ENCODE peak calls at places on chromosomes 4 and X, in ten cellular contexts. One of them, this sample, is unnamed.

GRCh38 chr4:176800891-176801534 is 8.3 kb upstream of the VEGFC start:
- DNase-seq in NCI-H1048: no peak
- DNase-seq in EL: no peak
- DNase-seq in astrocyte of the cerebellum: no peak
- DNase-seq in memory B cell: no peak
- DNase-seq in brain microvascular endothelial cell: no peak
- DNase-seq in COR-L47: no peak
- DNase-seq in GM20000: no peak
- DNase-seq in stimulated activated CD8-positive, alpha-beta memory T cell treated with anti-CD3 and anti-CD28 coated beads, Interleukin-4, amount 100 ng/mL, for 48 hours: no peak
- DNase-seq in breast epithelium: no peak
- DNase-seq in this sample: no peak

GRCh38 chrX:25052798-25053534 is 37.2 kb upstream of the ARX start:
- DNase-seq in COR-L47: no peak
- DNase-seq in NCI-H1048: no peak
- DNase-seq in EL: no peak
- DNase-seq in breast epithelium: no peak
- DNase-seq in brain microvascular endothelial cell: no peak
- DNase-seq in memory B cell: no peak
- DNase-seq in stimulated activated CD8-positive, alpha-beta memory T cell treated with anti-CD3 and anti-CD28 coated beads, Interleukin-4, amount 100 ng/mL, for 48 hours: no peak
- DNase-seq in astrocyte of the cerebellum: no peak
- DNase-seq in GM20000: no peak
- DNase-seq in this sample: no peak

GRCh38 chr4:51843309-51844156 is 580 bp downstream of the DCUN1D4 start:
- DNase-seq in astrocyte of the cerebellum: no peak
- DNase-seq in COR-L47: peak
- DNase-seq in GM20000: peak
- DNase-seq in memory B cell: peak
- DNase-seq in stimulated activated CD8-positive, alpha-beta memory T cell treated with anti-CD3 and anti-CD28 coated beads, Interleukin-4, amount 100 ng/mL, for 48 hours: peak
- DNase-seq in breast epithelium: peak
- DNase-seq in NCI-H1048: no peak
- DNase-seq in brain microvascular endothelial cell: peak
- DNase-seq in EL: peak
- DNase-seq in this sample: peak

GRCh38 chr4:153634737-153635353 is 49.2 kb upstream of the TLR2 start:
- DNase-seq in EL: peak
- DNase-seq in NCI-H1048: no peak
- DNase-seq in memory B cell: no peak
- DNase-seq in breast epithelium: no peak
- DNase-seq in brain microvascular endothelial cell: no peak
- DNase-seq in GM20000: no peak
- DNase-seq in COR-L47: peak
- DNase-seq in stimulated activated CD8-positive, alpha-beta memory T cell treated with anti-CD3 and anti-CD28 coated beads, Interleukin-4, amount 100 ng/mL, for 48 hours: no peak
- DNase-seq in astrocyte of the cerebellum: no peak
- DNase-seq in this sample: no peak

GRCh38 chrX:46408553-46409407 is 136.4 kb downstream of the ZNF674 start:
- DNase-seq in astrocyte of the cerebellum: peak
- DNase-seq in COR-L47: peak
- DNase-seq in NCI-H1048: no peak
- DNase-seq in stimulated activated CD8-positive, alpha-beta memory T cell treated with anti-CD3 and anti-CD28 coated beads, Interleukin-4, amount 100 ng/mL, for 48 hours: peak
- DNase-seq in breast epithelium: peak
- DNase-seq in GM20000: peak
- DNase-seq in memory B cell: peak
- DNase-seq in brain microvascular endothelial cell: peak
- DNase-seq in EL: peak
- DNase-seq in this sample: peak

GRCh38 chr4:158327525-158327924 is 117.2 kb downstream of the TMEM144 start:
- DNase-seq in COR-L47: no peak
- DNase-seq in brain microvascular endothelial cell: no peak
- DNase-seq in NCI-H1048: peak
- DNase-seq in memory B cell: no peak
- DNase-seq in astrocyte of the cerebellum: no peak
- DNase-seq in GM20000: no peak
- DNase-seq in stimulated activated CD8-positive, alpha-beta memory T cell treated with anti-CD3 and anti-CD28 coated beads, Interleukin-4, amount 100 ng/mL, for 48 hours: no peak
- DNase-seq in breast epithelium: no peak
- DNase-seq in EL: no peak
- DNase-seq in this sample: no peak

GRCh38 chr4:88690355-88690754 is 7.3 kb downstream of the NAP1L5 start:
- DNase-seq in GM20000: no peak
- DNase-seq in NCI-H1048: no peak
- DNase-seq in breast epithelium: no peak
- DNase-seq in memory B cell: no peak
- DNase-seq in COR-L47: no peak
- DNase-seq in astrocyte of the cerebellum: no peak
- DNase-seq in EL: peak
- DNase-seq in stimulated activated CD8-positive, alpha-beta memory T cell treated with anti-CD3 and anti-CD28 coated beads, Interleukin-4, amount 100 ng/mL, for 48 hours: no peak
- DNase-seq in brain microvascular endothelial cell: peak
- DNase-seq in this sample: no peak

GRCh38 chrX:39855748-39856129 is 242.0 kb downstream of the BCOR start:
- DNase-seq in breast epithelium: no peak
- DNase-seq in NCI-H1048: no peak
- DNase-seq in COR-L47: no peak
- DNase-seq in EL: peak
- DNase-seq in GM20000: peak
- DNase-seq in brain microvascular endothelial cell: peak
- DNase-seq in stimulated activated CD8-positive, alpha-beta memory T cell treated with anti-CD3 and anti-CD28 coated beads, Interleukin-4, amount 100 ng/mL, for 48 hours: peak
- DNase-seq in memory B cell: peak
- DNase-seq in astrocyte of the cerebellum: no peak
- DNase-seq in this sample: peak

GRCh38 chr4:24547979-24548378 is 36.4 kb downstream of the DHX15 start:
- DNase-seq in memory B cell: no peak
- DNase-seq in EL: peak
- DNase-seq in breast epithelium: no peak
- DNase-seq in NCI-H1048: no peak
- DNase-seq in astrocyte of the cerebellum: no peak
- DNase-seq in stimulated activated CD8-positive, alpha-beta memory T cell treated with anti-CD3 and anti-CD28 coated beads, Interleukin-4, amount 100 ng/mL, for 48 hours: no peak
- DNase-seq in brain microvascular endothelial cell: no peak
- DNase-seq in GM20000: no peak
- DNase-seq in COR-L47: no peak
- DNase-seq in this sample: no peak

GRCh38 chrX:105820247-105820646 is 2.1 kb upstream of the NRK start:
- DNase-seq in GM20000: no peak
- DNase-seq in stimulated activated CD8-positive, alpha-beta memory T cell treated with anti-CD3 and anti-CD28 coated beads, Interleukin-4, amount 100 ng/mL, for 48 hours: no peak
- DNase-seq in memory B cell: no peak
- DNase-seq in brain microvascular endothelial cell: no peak
- DNase-seq in COR-L47: no peak
- DNase-seq in astrocyte of the cerebellum: no peak
- DNase-seq in EL: no peak
- DNase-seq in NCI-H1048: no peak
- DNase-seq in breast epithelium: no peak
- DNase-seq in this sample: no peak

GRCh38 chrX:9867214-9867613 is 81.0 kb downstream of the SHROOM2 start:
- DNase-seq in stimulated activated CD8-positive, alpha-beta memory T cell treated with anti-CD3 and anti-CD28 coated beads, Interleukin-4, amount 100 ng/mL, for 48 hours: no peak
- DNase-seq in memory B cell: no peak
- DNase-seq in breast epithelium: no peak
- DNase-seq in EL: no peak
- DNase-seq in COR-L47: no peak
- DNase-seq in astrocyte of the cerebellum: no peak
- DNase-seq in GM20000: no peak
- DNase-seq in brain microvascular endothelial cell: no peak
- DNase-seq in NCI-H1048: no peak
- DNase-seq in this sample: no peak

GRCh38 chrX:47518105-47518504 is 35.1 kb upstream of the ZNF41 start:
- DNase-seq in stimulated activated CD8-positive, alpha-beta memory T cell treated with anti-CD3 and anti-CD28 coated beads, Interleukin-4, amount 100 ng/mL, for 48 hours: no peak
- DNase-seq in GM20000: no peak
- DNase-seq in memory B cell: no peak
- DNase-seq in brain microvascular endothelial cell: no peak
- DNase-seq in EL: no peak
- DNase-seq in NCI-H1048: no peak
- DNase-seq in breast epithelium: no peak
- DNase-seq in astrocyte of the cerebellum: no peak
- DNase-seq in COR-L47: no peak
- DNase-seq in this sample: no peak

GRCh38 chr4:147773261-147774184 is 41.6 kb downstream of the ARHGAP10 start:
- DNase-seq in COR-L47: no peak
- DNase-seq in EL: peak
- DNase-seq in brain microvascular endothelial cell: peak
- DNase-seq in GM20000: no peak
- DNase-seq in breast epithelium: no peak
- DNase-seq in stimulated activated CD8-positive, alpha-beta memory T cell treated with anti-CD3 and anti-CD28 coated beads, Interleukin-4, amount 100 ng/mL, for 48 hours: no peak
- DNase-seq in memory B cell: no peak
- DNase-seq in NCI-H1048: no peak
- DNase-seq in astrocyte of the cerebellum: no peak
- DNase-seq in this sample: no peak

GRCh38 chr4:123327846-123328447 is 68.6 kb upstream of the SPRY1 start:
- DNase-seq in breast epithelium: no peak
- DNase-seq in COR-L47: no peak
- DNase-seq in brain microvascular endothelial cell: no peak
- DNase-seq in stimulated activated CD8-positive, alpha-beta memory T cell treated with anti-CD3 and anti-CD28 coated beads, Interleukin-4, amount 100 ng/mL, for 48 hours: no peak
- DNase-seq in memory B cell: no peak
- DNase-seq in EL: no peak
- DNase-seq in GM20000: no peak
- DNase-seq in astrocyte of the cerebellum: peak
- DNase-seq in NCI-H1048: no peak
- DNase-seq in this sample: no peak

GRCh38 chrX:97074400-97074799 is 190.7 kb downstream of the RPA4 start:
- DNase-seq in breast epithelium: no peak
- DNase-seq in EL: peak
- DNase-seq in stimulated activated CD8-positive, alpha-beta memory T cell treated with anti-CD3 and anti-CD28 coated beads, Interleukin-4, amount 100 ng/mL, for 48 hours: no peak
- DNase-seq in memory B cell: no peak
- DNase-seq in COR-L47: no peak
- DNase-seq in NCI-H1048: no peak
- DNase-seq in brain microvascular endothelial cell: no peak
- DNase-seq in GM20000: no peak
- DNase-seq in astrocyte of the cerebellum: peak
- DNase-seq in this sample: no peak

GRCh38 chrX:47093248-47093647 is 15.0 kb downstream of the RGN start:
- DNase-seq in brain microvascular endothelial cell: peak
- DNase-seq in NCI-H1048: no peak
- DNase-seq in memory B cell: no peak
- DNase-seq in EL: peak
- DNase-seq in stimulated activated CD8-positive, alpha-beta memory T cell treated with anti-CD3 and anti-CD28 coated beads, Interleukin-4, amount 100 ng/mL, for 48 hours: no peak
- DNase-seq in breast epithelium: no peak
- DNase-seq in COR-L47: no peak
- DNase-seq in astrocyte of the cerebellum: peak
- DNase-seq in GM20000: peak
- DNase-seq in this sample: peak

GRCh38 chr4:178752954-178753525 is 1310.8 kb upstream of the AGA start:
- DNase-seq in NCI-H1048: no peak
- DNase-seq in EL: no peak
- DNase-seq in memory B cell: no peak
- DNase-seq in breast epithelium: no peak
- DNase-seq in stimulated activated CD8-positive, alpha-beta memory T cell treated with anti-CD3 and anti-CD28 coated beads, Interleukin-4, amount 100 ng/mL, for 48 hours: no peak
- DNase-seq in astrocyte of the cerebellum: no peak
- DNase-seq in GM20000: no peak
- DNase-seq in COR-L47: no peak
- DNase-seq in brain microvascular endothelial cell: no peak
- DNase-seq in this sample: no peak

GRCh38 chr4:75831856-75832405 is 70.3 kb downstream of the PPEF2 start:
- DNase-seq in EL: no peak
- DNase-seq in GM20000: no peak
- DNase-seq in COR-L47: no peak
- DNase-seq in breast epithelium: no peak
- DNase-seq in memory B cell: no peak
- DNase-seq in brain microvascular endothelial cell: no peak
- DNase-seq in NCI-H1048: no peak
- DNase-seq in stimulated activated CD8-positive, alpha-beta memory T cell treated with anti-CD3 and anti-CD28 coated beads, Interleukin-4, amount 100 ng/mL, for 48 hours: no peak
- DNase-seq in astrocyte of the cerebellum: no peak
- DNase-seq in this sample: no peak

GRCh38 chr4:147741190-147741788 is 9.4 kb downstream of the ARHGAP10 start:
- DNase-seq in memory B cell: no peak
- DNase-seq in NCI-H1048: no peak
- DNase-seq in GM20000: no peak
- DNase-seq in breast epithelium: no peak
- DNase-seq in EL: peak
- DNase-seq in COR-L47: no peak
- DNase-seq in brain microvascular endothelial cell: peak
- DNase-seq in astrocyte of the cerebellum: peak
- DNase-seq in stimulated activated CD8-positive, alpha-beta memory T cell treated with anti-CD3 and anti-CD28 coated beads, Interleukin-4, amount 100 ng/mL, for 48 hours: no peak
- DNase-seq in this sample: no peak

GRCh38 chrX:47515941-47516649 is 33.1 kb upstream of the ZNF41 start:
- DNase-seq in GM20000: no peak
- DNase-seq in NCI-H1048: no peak
- DNase-seq in astrocyte of the cerebellum: no peak
- DNase-seq in EL: peak
- DNase-seq in breast epithelium: no peak
- DNase-seq in memory B cell: no peak
- DNase-seq in stimulated activated CD8-positive, alpha-beta memory T cell treated with anti-CD3 and anti-CD28 coated beads, Interleukin-4, amount 100 ng/mL, for 48 hours: no peak
- DNase-seq in COR-L47: no peak
- DNase-seq in brain microvascular endothelial cell: peak
- DNase-seq in this sample: peak

GRCh38 chr4:128517739-128518510 is 230.3 kb upstream of the PGRMC2 start:
- DNase-seq in astrocyte of the cerebellum: peak
- DNase-seq in NCI-H1048: no peak
- DNase-seq in EL: peak
- DNase-seq in stimulated activated CD8-positive, alpha-beta memory T cell treated with anti-CD3 and anti-CD28 coated beads, Interleukin-4, amount 100 ng/mL, for 48 hours: no peak
- DNase-seq in memory B cell: no peak
- DNase-seq in breast epithelium: peak
- DNase-seq in brain microvascular endothelial cell: peak
- DNase-seq in COR-L47: no peak
- DNase-seq in GM20000: peak
- DNase-seq in this sample: peak

GRCh38 chrX:1601051-1601767 is 9.8 kb downstream of the AKAP17A start:
- DNase-seq in COR-L47: no peak
- DNase-seq in astrocyte of the cerebellum: no peak
- DNase-seq in memory B cell: no peak
- DNase-seq in NCI-H1048: no peak
- DNase-seq in stimulated activated CD8-positive, alpha-beta memory T cell treated with anti-CD3 and anti-CD28 coated beads, Interleukin-4, amount 100 ng/mL, for 48 hours: peak
- DNase-seq in EL: no peak
- DNase-seq in breast epithelium: no peak
- DNase-seq in brain microvascular endothelial cell: no peak
- DNase-seq in GM20000: peak
- DNase-seq in this sample: no peak

GRCh38 chr4:76090241-76090691 is 15.8 kb downstream of the ART3 start:
- DNase-seq in stimulated activated CD8-positive, alpha-beta memory T cell treated with anti-CD3 and anti-CD28 coated beads, Interleukin-4, amount 100 ng/mL, for 48 hours: no peak
- DNase-seq in astrocyte of the cerebellum: no peak
- DNase-seq in memory B cell: peak
- DNase-seq in breast epithelium: peak
- DNase-seq in GM20000: peak
- DNase-seq in EL: peak
- DNase-seq in COR-L47: no peak
- DNase-seq in brain microvascular endothelial cell: peak
- DNase-seq in NCI-H1048: no peak
- DNase-seq in this sample: no peak

GRCh38 chr4:53094040-53094439 is 231.9 kb downstream of the RASL11B start:
- DNase-seq in breast epithelium: no peak
- DNase-seq in EL: no peak
- DNase-seq in COR-L47: no peak
- DNase-seq in brain microvascular endothelial cell: no peak
- DNase-seq in astrocyte of the cerebellum: no peak
- DNase-seq in memory B cell: no peak
- DNase-seq in GM20000: no peak
- DNase-seq in stimulated activated CD8-positive, alpha-beta memory T cell treated with anti-CD3 and anti-CD28 coated beads, Interleukin-4, amount 100 ng/mL, for 48 hours: no peak
- DNase-seq in NCI-H1048: no peak
- DNase-seq in this sample: no peak

GRCh38 chr4:29310252-29310651 is 1409.9 kb upstream of the PCDH7 start:
- DNase-seq in brain microvascular endothelial cell: peak
- DNase-seq in NCI-H1048: no peak
- DNase-seq in astrocyte of the cerebellum: no peak
- DNase-seq in COR-L47: no peak
- DNase-seq in stimulated activated CD8-positive, alpha-beta memory T cell treated with anti-CD3 and anti-CD28 coated beads, Interleukin-4, amount 100 ng/mL, for 48 hours: no peak
- DNase-seq in memory B cell: no peak
- DNase-seq in EL: peak
- DNase-seq in GM20000: no peak
- DNase-seq in breast epithelium: no peak
- DNase-seq in this sample: no peak

GRCh38 chrX:69016220-69016941 is 148.9 kb downstream of the PJA1 start:
- DNase-seq in GM20000: no peak
- DNase-seq in EL: no peak
- DNase-seq in breast epithelium: no peak
- DNase-seq in brain microvascular endothelial cell: no peak
- DNase-seq in COR-L47: no peak
- DNase-seq in stimulated activated CD8-positive, alpha-beta memory T cell treated with anti-CD3 and anti-CD28 coated beads, Interleukin-4, amount 100 ng/mL, for 48 hours: no peak
- DNase-seq in astrocyte of the cerebellum: no peak
- DNase-seq in NCI-H1048: no peak
- DNase-seq in memory B cell: no peak
- DNase-seq in this sample: no peak

GRCh38 chr4:111483375-111484169 is 661.7 kb upstream of the FAM241A start:
- DNase-seq in GM20000: no peak
- DNase-seq in EL: no peak
- DNase-seq in memory B cell: no peak
- DNase-seq in NCI-H1048: no peak
- DNase-seq in breast epithelium: no peak
- DNase-seq in brain microvascular endothelial cell: no peak
- DNase-seq in COR-L47: no peak
- DNase-seq in stimulated activated CD8-positive, alpha-beta memory T cell treated with anti-CD3 and anti-CD28 coated beads, Interleukin-4, amount 100 ng/mL, for 48 hours: no peak
- DNase-seq in astrocyte of the cerebellum: no peak
- DNase-seq in this sample: no peak

GRCh38 chr4:7651461-7651921 is 216.8 kb upstream of the PSAPL1 start:
- DNase-seq in memory B cell: no peak
- DNase-seq in astrocyte of the cerebellum: peak
- DNase-seq in EL: peak
- DNase-seq in stimulated activated CD8-positive, alpha-beta memory T cell treated with anti-CD3 and anti-CD28 coated beads, Interleukin-4, amount 100 ng/mL, for 48 hours: no peak
- DNase-seq in GM20000: no peak
- DNase-seq in brain microvascular endothelial cell: peak
- DNase-seq in NCI-H1048: no peak
- DNase-seq in breast epithelium: peak
- DNase-seq in COR-L47: no peak
- DNase-seq in this sample: no peak

This sample was measured in activated CD4-positive, alpha-beta T cell treated with anti-CD3 and anti-CD28 coated beads for 48 hours.